ENCODE peak calls at places on chromosomes 16 and 17, in seven cellular contexts. H, B, N, O, P, D and Q are unnamed samples.

GRCh38 chr16:67968440-67969285 is at the start of gene SLC12A4:
- DNase-seq in P (peak), N (peak), O (peak), H (peak), D (peak), B (peak), Q (peak)

GRCh38 chr17:36082062-36082461 is 7.9 kb downstream of the CCL3 start:
- DNase-seq in D (no peak), B (no peak), P (no peak), O (no peak), H (no peak), N (no peak), Q (no peak)

GRCh38 chr17:35218901-35219300 is 24.0 kb upstream of the SLFN5 start:
- DNase-seq in D (no peak), N (no peak), O (no peak), B (no peak), P (no peak), H (no peak), Q (no peak)

GRCh38 chr17:57902800-57903759 is 52.1 kb downstream of the CUEDC1 start:
- DNase-seq in N (peak), B (peak), H (peak), O (peak), P (peak), D (no peak), Q (peak)

GRCh38 chr16:64711026-64711425 is 410.8 kb downstream of the CDH11 start:
- DNase-seq in D (no peak), O (no peak), H (peak), B (no peak), N (peak), P (no peak), Q (no peak)

GRCh38 chr16:2142942-2143868 is 5.2 kb upstream of the RAB26 start:
- DNase-seq in D (no peak), H (no peak), P (no peak), B (peak), O (no peak), N (no peak), Q (no peak)

GRCh38 chr17:68942389-68942788 is 12.8 kb downstream of the ABCA8 start:
- DNase-seq in N (no peak), O (no peak), D (no peak), P (no peak), B (no peak), H (no peak), Q (no peak)

GRCh38 chr16:17101646-17102045 is 369.1 kb downstream of the XYLT1 start:
- DNase-seq in P (no peak), B (no peak), D (no peak), O (no peak), H (no peak), N (peak), Q (no peak)

GRCh38 chr16:11134722-11135121 is 121.3 kb downstream of the SOCS1 start:
- DNase-seq in B (no peak), P (no peak), D (no peak), N (no peak), H (no peak), O (no peak), Q (no peak)

GRCh38 chr17:18038149-18038850 is 668 bp downstream of the ATPAF2 start:
- DNase-seq in O (no peak), N (peak), B (no peak), P (peak), H (no peak), D (no peak), Q (no peak)

GRCh38 chr17:58327363-58328194 is 1.0 kb downstream of the TSPOAP1 start:
- DNase-seq in O (no peak), P (no peak), D (no peak), H (no peak), N (no peak), B (no peak), Q (no peak)

GRCh38 chr16:11759163-11759834 is 16.6 kb upstream of the TXNDC11 start:
- DNase-seq in N (no peak), H (no peak), P (no peak), D (no peak), B (no peak), O (no peak), Q (no peak)

GRCh38 chr16:534089-534635 is 6.7 kb downstream of the CAPN15 start:
- DNase-seq in N (no peak), D (no peak), B (peak), P (no peak), O (no peak), H (no peak), Q (no peak)

GRCh38 chr17:12522743-12523181 is 142.9 kb upstream of the MYOCD start:
- DNase-seq in N (peak), P (peak), H (peak), D (no peak), O (no peak), B (no peak), Q (no peak)

GRCh38 chr17:70116919-70117318 is 41.9 kb downstream of the KCNJ16 start:
- DNase-seq in O (no peak), D (no peak), P (no peak), N (no peak), B (no peak), H (no peak), Q (no peak)

GRCh38 chr16:66549284-66550131 is at the start of gene TK2:
- DNase-seq in O (peak), P (peak), D (peak), N (peak), B (peak), H (peak), Q (no peak)

GRCh38 chr16:89266521-89267134 is 49.1 kb downstream of the ZNF778 start:
- DNase-seq in P (no peak), D (no peak), O (no peak), N (no peak), B (no peak), H (no peak), Q (no peak)

GRCh38 chr17:82257473-82257872 is 16.0 kb downstream of the CSNK1D start:
- DNase-seq in P (peak), D (peak), N (peak), O (no peak), H (peak), B (no peak), Q (no peak)

GRCh38 chr17:33520404-33521032 is 227.4 kb upstream of the ASIC2 start:
- DNase-seq in B (peak), D (peak), P (peak), H (peak), N (peak), O (no peak), Q (peak)

GRCh38 chr17:1290676-1291075 is 11.2 kb downstream of the TRARG1 start:
- DNase-seq in D (no peak), N (no peak), P (no peak), O (no peak), B (no peak), H (no peak), Q (no peak)

GRCh38 chr16:12951392-12951791 is 50.0 kb downstream of the SHISA9 start:
- DNase-seq in D (no peak), H (no peak), N (no peak), B (peak), O (no peak), P (no peak), Q (no peak)

GRCh38 chr17:77376795-77377751 is 236.3 kb downstream of the SEC14L1 start:
- DNase-seq in D (no peak), O (no peak), N (no peak), B (no peak), P (no peak), H (peak), Q (no peak)

GRCh38 chr16:57785385-57785784 is 16.9 kb downstream of the KIFC3 start:
- DNase-seq in H (no peak), P (no peak), D (no peak), O (no peak), N (no peak), B (no peak), Q (no peak)